ENCODE peak calls at places on chromosome 15, in ten cellular contexts. One of them, this sample, is unnamed.

GRCh38 chr15:72857331-72858065 is 73.9 kb upstream of the ADPGK start:
- DNase-seq in hepatocyte: no peak
- DNase-seq in AG09319: no peak
- DNase-seq in lower lobe of right lung: no peak
- DNase-seq in MM.1S: no peak
- DNase-seq in body of pancreas: no peak
- DNase-seq in tibial artery: no peak
- DNase-seq in progenitor cell of endocrine pancreas: no peak
- DNase-seq in fibroblast of mammary gland: no peak
- DNase-seq in dorsolateral prefrontal cortex: no peak
- DNase-seq in this sample: no peak

GRCh38 chr15:73608475-73608874 is 24.7 kb downstream of the NPTN start:
- DNase-seq in fibroblast of mammary gland: no peak
- DNase-seq in dorsolateral prefrontal cortex: no peak
- DNase-seq in MM.1S: no peak
- DNase-seq in lower lobe of right lung: no peak
- DNase-seq in hepatocyte: no peak
- DNase-seq in AG09319: no peak
- DNase-seq in tibial artery: no peak
- DNase-seq in body of pancreas: no peak
- DNase-seq in progenitor cell of endocrine pancreas: no peak
- DNase-seq in this sample: no peak

GRCh38 chr15:91456251-91456718 is 356.2 kb downstream of the SV2B start:
- DNase-seq in progenitor cell of endocrine pancreas: no peak
- DNase-seq in dorsolateral prefrontal cortex: no peak
- DNase-seq in AG09319: no peak
- DNase-seq in tibial artery: no peak
- DNase-seq in MM.1S: no peak
- DNase-seq in lower lobe of right lung: no peak
- DNase-seq in hepatocyte: no peak
- DNase-seq in fibroblast of mammary gland: peak
- DNase-seq in body of pancreas: peak
- DNase-seq in this sample: no peak

GRCh38 chr15:65049418-65049840 is 4.2 kb downstream of the SLC51B start:
- DNase-seq in dorsolateral prefrontal cortex: peak
- DNase-seq in MM.1S: peak
- DNase-seq in lower lobe of right lung: peak
- DNase-seq in body of pancreas: peak
- DNase-seq in AG09319: peak
- DNase-seq in fibroblast of mammary gland: peak
- DNase-seq in progenitor cell of endocrine pancreas: peak
- DNase-seq in hepatocyte: peak
- DNase-seq in tibial artery: peak
- DNase-seq in this sample: peak

GRCh38 chr15:40768492-40769309 is 1.1 kb upstream of the C15orf62 start:
- DNase-seq in fibroblast of mammary gland: no peak
- DNase-seq in body of pancreas: no peak
- DNase-seq in AG09319: no peak
- DNase-seq in lower lobe of right lung: peak
- DNase-seq in hepatocyte: no peak
- DNase-seq in dorsolateral prefrontal cortex: no peak
- DNase-seq in MM.1S: no peak
- DNase-seq in tibial artery: peak
- DNase-seq in progenitor cell of endocrine pancreas: no peak
- DNase-seq in this sample: no peak

GRCh38 chr15:33720952-33721351 is 247.3 kb upstream of the CHRM5 start:
- DNase-seq in fibroblast of mammary gland: peak
- DNase-seq in lower lobe of right lung: no peak
- DNase-seq in progenitor cell of endocrine pancreas: no peak
- DNase-seq in tibial artery: no peak
- DNase-seq in hepatocyte: no peak
- DNase-seq in AG09319: no peak
- DNase-seq in dorsolateral prefrontal cortex: no peak
- DNase-seq in MM.1S: no peak
- DNase-seq in body of pancreas: no peak
- DNase-seq in this sample: no peak

GRCh38 chr15:88745075-88745474 is 58.2 kb upstream of the ACAN start:
- DNase-seq in fibroblast of mammary gland: peak
- DNase-seq in body of pancreas: no peak
- DNase-seq in hepatocyte: no peak
- DNase-seq in dorsolateral prefrontal cortex: no peak
- DNase-seq in progenitor cell of endocrine pancreas: no peak
- DNase-seq in tibial artery: no peak
- DNase-seq in lower lobe of right lung: no peak
- DNase-seq in AG09319: no peak
- DNase-seq in MM.1S: no peak
- DNase-seq in this sample: no peak

GRCh38 chr15:74913041-74913440 is 6.4 kb upstream of the FAM219B start:
- DNase-seq in dorsolateral prefrontal cortex: no peak
- DNase-seq in lower lobe of right lung: no peak
- DNase-seq in AG09319: no peak
- DNase-seq in tibial artery: no peak
- DNase-seq in fibroblast of mammary gland: no peak
- DNase-seq in body of pancreas: no peak
- DNase-seq in MM.1S: no peak
- DNase-seq in hepatocyte: no peak
- DNase-seq in progenitor cell of endocrine pancreas: no peak
- DNase-seq in this sample: peak

GRCh38 chr15:34754171-34754580 is 622 bp downstream of the GJD2 start:
- DNase-seq in lower lobe of right lung: no peak
- DNase-seq in progenitor cell of endocrine pancreas: no peak
- DNase-seq in MM.1S: no peak
- DNase-seq in tibial artery: no peak
- DNase-seq in hepatocyte: no peak
- DNase-seq in fibroblast of mammary gland: no peak
- DNase-seq in dorsolateral prefrontal cortex: no peak
- DNase-seq in body of pancreas: no peak
- DNase-seq in AG09319: no peak
- DNase-seq in this sample: no peak

GRCh38 chr15:66085128-66085527 is 168.4 kb downstream of the MEGF11 start:
- DNase-seq in body of pancreas: no peak
- DNase-seq in dorsolateral prefrontal cortex: no peak
- DNase-seq in fibroblast of mammary gland: no peak
- DNase-seq in tibial artery: no peak
- DNase-seq in hepatocyte: no peak
- DNase-seq in progenitor cell of endocrine pancreas: no peak
- DNase-seq in lower lobe of right lung: no peak
- DNase-seq in AG09319: no peak
- DNase-seq in MM.1S: peak
- DNase-seq in this sample: no peak

GRCh38 chr15:37086521-37086920 is 13.8 kb downstream of the MEIS2 start:
- DNase-seq in body of pancreas: no peak
- DNase-seq in dorsolateral prefrontal cortex: no peak
- DNase-seq in fibroblast of mammary gland: no peak
- DNase-seq in progenitor cell of endocrine pancreas: no peak
- DNase-seq in MM.1S: no peak
- DNase-seq in AG09319: no peak
- DNase-seq in hepatocyte: no peak
- DNase-seq in tibial artery: no peak
- DNase-seq in lower lobe of right lung: no peak
- DNase-seq in this sample: no peak

GRCh38 chr15:58115692-58116091 is 22.5 kb upstream of the AQP9 start:
- DNase-seq in dorsolateral prefrontal cortex: no peak
- DNase-seq in MM.1S: no peak
- DNase-seq in body of pancreas: no peak
- DNase-seq in tibial artery: no peak
- DNase-seq in hepatocyte: peak
- DNase-seq in AG09319: no peak
- DNase-seq in progenitor cell of endocrine pancreas: no peak
- DNase-seq in lower lobe of right lung: no peak
- DNase-seq in fibroblast of mammary gland: peak
- DNase-seq in this sample: peak

GRCh38 chr15:88467935-88468528 is 524 bp downstream of the MRPS11 start:
- DNase-seq in progenitor cell of endocrine pancreas: no peak
- DNase-seq in AG09319: no peak
- DNase-seq in fibroblast of mammary gland: peak
- DNase-seq in dorsolateral prefrontal cortex: no peak
- DNase-seq in tibial artery: no peak
- DNase-seq in hepatocyte: no peak
- DNase-seq in MM.1S: peak
- DNase-seq in body of pancreas: no peak
- DNase-seq in lower lobe of right lung: no peak
- DNase-seq in this sample: no peak

GRCh38 chr15:63417721-63418120 is 36.1 kb upstream of the CA12 start:
- DNase-seq in dorsolateral prefrontal cortex: no peak
- DNase-seq in progenitor cell of endocrine pancreas: no peak
- DNase-seq in tibial artery: no peak
- DNase-seq in body of pancreas: no peak
- DNase-seq in AG09319: no peak
- DNase-seq in hepatocyte: no peak
- DNase-seq in lower lobe of right lung: no peak
- DNase-seq in fibroblast of mammary gland: no peak
- DNase-seq in MM.1S: no peak
- DNase-seq in this sample: no peak

GRCh38 chr15:56249080-56249479 is 5.4 kb upstream of the RFX7 start:
- DNase-seq in lower lobe of right lung: no peak
- DNase-seq in fibroblast of mammary gland: peak
- DNase-seq in MM.1S: peak
- DNase-seq in progenitor cell of endocrine pancreas: no peak
- DNase-seq in AG09319: no peak
- DNase-seq in hepatocyte: peak
- DNase-seq in dorsolateral prefrontal cortex: no peak
- DNase-seq in tibial artery: no peak
- DNase-seq in body of pancreas: peak
- DNase-seq in this sample: peak

GRCh38 chr15:95025924-95026728 is 794.8 kb downstream of the MCTP2 start:
- DNase-seq in body of pancreas: peak
- DNase-seq in progenitor cell of endocrine pancreas: peak
- DNase-seq in AG09319: no peak
- DNase-seq in tibial artery: no peak
- DNase-seq in lower lobe of right lung: no peak
- DNase-seq in MM.1S: peak
- DNase-seq in dorsolateral prefrontal cortex: no peak
- DNase-seq in fibroblast of mammary gland: peak
- DNase-seq in hepatocyte: peak
- DNase-seq in this sample: no peak
- TF ChIP-seq CTCF in body of pancreas: peak
- TF ChIP-seq CTCF in progenitor cell of endocrine pancreas: peak
- TF ChIP-seq CTCF in AG09319: peak
- TF ChIP-seq CTCF in tibial artery: peak
- TF ChIP-seq CTCF in lower lobe of right lung: peak
- TF ChIP-seq CTCF in MM.1S: peak
- TF ChIP-seq CTCF in dorsolateral prefrontal cortex: no peak
- TF ChIP-seq CTCF in fibroblast of mammary gland: peak
- TF ChIP-seq CTCF in hepatocyte: peak
- TF ChIP-seq CTCF in this sample: peak

DNA sequence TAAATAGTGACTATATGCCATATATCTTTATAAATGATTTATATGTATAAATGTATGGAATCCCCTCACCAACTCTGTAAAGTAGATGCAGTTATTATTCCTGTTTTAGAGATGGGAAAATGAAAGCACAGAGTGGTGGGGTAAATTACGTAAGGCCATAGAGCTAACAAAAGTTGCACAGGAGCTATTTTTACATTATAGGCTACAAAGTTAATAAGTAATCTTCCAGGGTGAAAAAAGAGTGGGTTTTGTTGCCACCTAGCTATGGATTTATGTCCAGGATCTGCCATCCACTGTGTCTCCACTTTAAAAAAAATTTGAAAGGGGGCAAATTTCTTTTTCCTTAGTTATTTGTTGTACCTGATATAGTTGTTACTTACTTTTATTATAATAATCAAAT is 235.7 kb downstream of the MCTP2 start:
- DNase-seq in body of pancreas: no peak
- DNase-seq in dorsolateral prefrontal cortex: no peak
- DNase-seq in progenitor cell of endocrine pancreas: no peak
- DNase-seq in lower lobe of right lung: no peak
- DNase-seq in fibroblast of mammary gland: no peak
- DNase-seq in tibial artery: no peak
- DNase-seq in AG09319: no peak
- DNase-seq in MM.1S: no peak
- DNase-seq in hepatocyte: peak
- DNase-seq in this sample: no peak
- TF ChIP-seq CTCF in body of pancreas: no peak
- TF ChIP-seq CTCF in dorsolateral prefrontal cortex: no peak
- TF ChIP-seq CTCF in progenitor cell of endocrine pancreas: no peak
- TF ChIP-seq CTCF in lower lobe of right lung: no peak
- TF ChIP-seq CTCF in fibroblast of mammary gland: no peak
- TF ChIP-seq CTCF in tibial artery: no peak
- TF ChIP-seq CTCF in AG09319: no peak
- TF ChIP-seq CTCF in MM.1S: no peak
- TF ChIP-seq CTCF in hepatocyte: peak
- TF ChIP-seq CTCF in this sample: no peak

DNA sequence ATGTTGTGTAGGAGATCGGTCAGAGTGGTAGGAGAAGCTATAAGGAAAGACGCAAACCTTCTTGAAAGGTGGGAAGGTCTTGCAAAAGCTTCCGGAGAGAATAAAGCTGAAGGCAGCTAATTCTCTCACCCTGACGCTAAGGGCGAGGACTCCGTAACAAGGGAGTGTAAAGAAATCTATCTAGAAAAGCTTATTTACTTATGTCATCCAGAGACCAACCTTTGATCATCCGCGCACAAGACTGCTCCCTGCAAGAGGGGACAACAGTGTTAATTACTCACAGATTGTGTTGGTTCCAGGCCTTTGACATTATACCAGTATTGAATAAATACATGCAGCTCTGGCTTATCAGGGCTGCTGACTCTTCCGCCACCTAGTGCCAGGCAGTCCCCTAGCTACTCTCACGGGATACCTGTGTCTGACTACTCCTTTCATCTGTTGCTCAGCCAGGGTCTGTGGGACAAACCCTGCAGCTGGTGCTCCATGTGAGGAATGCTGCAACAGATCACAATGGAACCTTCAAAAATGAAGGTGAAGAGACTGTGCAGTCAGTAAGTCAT is 211.7 kb downstream of the DTWD1 start:
- DNase-seq in dorsolateral prefrontal cortex: no peak
- DNase-seq in fibroblast of mammary gland: peak
- DNase-seq in body of pancreas: peak
- DNase-seq in hepatocyte: peak
- DNase-seq in AG09319: no peak
- DNase-seq in tibial artery: no peak
- DNase-seq in progenitor cell of endocrine pancreas: peak
- DNase-seq in MM.1S: no peak
- DNase-seq in lower lobe of right lung: no peak
- DNase-seq in this sample: no peak
- TF ChIP-seq CTCF in dorsolateral prefrontal cortex: no peak
- TF ChIP-seq CTCF in fibroblast of mammary gland: peak
- TF ChIP-seq CTCF in body of pancreas: peak
- TF ChIP-seq CTCF in hepatocyte: peak
- TF ChIP-seq CTCF in AG09319: peak
- TF ChIP-seq CTCF in tibial artery: no peak
- TF ChIP-seq CTCF in progenitor cell of endocrine pancreas: peak
- TF ChIP-seq CTCF in MM.1S: peak
- TF ChIP-seq CTCF in lower lobe of right lung: no peak
- TF ChIP-seq CTCF in this sample: peak

DNA sequence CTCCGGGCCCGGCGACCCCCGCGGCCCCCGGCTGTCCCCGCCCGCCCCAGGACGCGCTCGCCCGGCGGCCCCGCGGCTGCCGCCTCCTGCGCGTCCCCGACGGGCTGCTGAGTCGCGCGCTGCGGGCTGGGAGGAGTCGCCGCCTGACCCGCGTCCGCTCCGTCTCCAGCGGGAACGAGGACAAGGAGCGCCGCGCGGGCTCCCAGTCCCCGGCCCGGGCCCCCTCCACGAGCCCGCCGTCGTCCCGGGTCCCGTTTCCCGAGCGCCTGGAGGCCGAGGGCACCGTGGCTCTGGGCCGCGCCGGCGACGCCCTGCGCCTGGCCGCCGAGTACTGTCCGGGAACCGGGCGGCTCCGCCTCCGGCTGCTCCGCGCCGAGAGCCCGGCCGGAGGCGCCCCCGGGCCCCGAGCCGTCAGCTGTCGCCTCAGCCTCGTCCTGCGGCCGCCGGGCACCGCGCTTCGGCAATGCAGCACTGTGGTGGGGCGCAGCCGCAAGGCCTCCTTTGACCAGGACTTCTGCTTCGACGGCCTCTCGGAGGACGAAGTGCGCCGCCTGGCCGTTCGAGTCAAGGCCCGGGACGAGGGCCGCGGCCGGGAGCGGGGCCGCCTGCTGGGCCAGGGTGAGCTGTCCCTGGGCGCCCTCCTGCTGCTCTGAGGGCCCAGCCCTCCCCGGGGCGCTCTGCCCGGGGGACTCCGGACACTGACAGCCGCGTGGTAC is 1.5 kb downstream of the C2CD4A start:
- DNase-seq in fibroblast of mammary gland: peak
- DNase-seq in AG09319: no peak
- DNase-seq in body of pancreas: peak
- DNase-seq in tibial artery: peak
- DNase-seq in dorsolateral prefrontal cortex: no peak
- DNase-seq in hepatocyte: peak
- DNase-seq in progenitor cell of endocrine pancreas: peak
- DNase-seq in MM.1S: peak
- DNase-seq in lower lobe of right lung: peak
- DNase-seq in this sample: no peak
- TF ChIP-seq CTCF in fibroblast of mammary gland: no peak
- TF ChIP-seq CTCF in AG09319: no peak
- TF ChIP-seq CTCF in body of pancreas: peak
- TF ChIP-seq CTCF in tibial artery: peak
- TF ChIP-seq CTCF in dorsolateral prefrontal cortex: peak
- TF ChIP-seq CTCF in hepatocyte: peak
- TF ChIP-seq CTCF in progenitor cell of endocrine pancreas: peak
- TF ChIP-seq CTCF in MM.1S: peak
- TF ChIP-seq CTCF in lower lobe of right lung: peak
- TF ChIP-seq CTCF in this sample: no peak